ENCODE peak calls at places on chromosome 9, in ten cellular contexts. Y is HEK293T; P is NCI-H1930; M is stimulated activated CD8-positive, alpha-beta memory T cell treated with anti-CD3 and anti-CD28 coated beads, Interleukin-2, amount 100 ng/mL, for 48 hours; Q is type B pancreatic cell; N is Calu3; E is posterior vena cava; W is ACHN; J is iris pigment epithelial cell; S is T-helper 17 cell. G is an unnamed sample.

GRCh38 chr9:69895659-69896058 is 75.0 kb downstream of the CFAP95 start:
- DNase-seq in N (no peak), J (no peak), W (peak; percentile 52), M (no peak), Q (no peak), P (no peak), S (no peak), Y (no peak), E (no peak), G (no peak)

GRCh38 chr9:108606408-108606807 is 249.4 kb downstream of the ACTL7B start:
- DNase-seq in Q (no peak), S (no peak), N (no peak), W (no peak), E (no peak), M (no peak), Y (no peak), P (no peak), J (no peak), G (no peak)

GRCh38 chr9:34547960-34548603 is 25.3 kb upstream of the ENHO start:
- DNase-seq in M (no peak), S (peak; percentile 17), Q (no peak), E (peak; percentile 93), W (peak; percentile 37), P (peak; percentile 52), N (peak; percentile 71), J (peak; percentile 53), Y (peak; percentile 81), G (peak; percentile 88)

GRCh38 chr9:114847492-114848417 is 41.9 kb upstream of the TNFSF15 start:
- DNase-seq in J (no peak), Y (no peak), W (no peak), P (no peak), Q (no peak), N (no peak), M (no peak), E (no peak), S (no peak), G (no peak)

GRCh38 chr9:33446507-33447403 is 638 bp downstream of the AQP3 start:
- DNase-seq in S (peak; percentile 46), N (peak; percentile 44), Q (no peak), W (peak; percentile 44), J (peak; percentile 59), E (no peak), P (no peak), M (peak; percentile 43), Y (peak; percentile 37), G (no peak)

GRCh38 chr9:111450114-111450513 is 34.1 kb downstream of the ECPAS start:
- DNase-seq in W (no peak), Y (no peak), S (no peak), E (no peak), J (peak; percentile 59), P (no peak), N (no peak), M (no peak), Q (no peak), G (no peak)

GRCh38 chr9:16138961-16139441 is 586.2 kb downstream of the CCDC171 start:
- DNase-seq in S (no peak), P (no peak), W (no peak), E (peak; percentile 92), Q (no peak), Y (no peak), J (peak; percentile 88), N (no peak), M (no peak), G (no peak)

GRCh38 chr9:127968046-127968445 is 12.7 kb downstream of the EEIG1 start:
- DNase-seq in S (no peak), P (no peak), E (no peak), J (peak; percentile 47), Y (no peak), Q (no peak), W (peak; percentile 58), M (no peak), N (peak; percentile 78), G (no peak)

GRCh38 chr9:104808030-104808614 is 44.2 kb downstream of the NIPSNAP3B start:
- DNase-seq in Y (no peak), Q (no peak), P (peak; percentile 4), W (peak; percentile 18), N (peak; percentile 8), J (peak; percentile 73), S (no peak), M (no peak), E (no peak), G (no peak)

GRCh38 chr9:127293767-127294166 is 29.2 kb downstream of the GARNL3 start:
- DNase-seq in Y (no peak), N (no peak), W (no peak), P (no peak), Q (no peak), S (no peak), E (no peak), J (no peak), M (no peak), G (no peak)

GRCh38 chr9:85014292-85014691 is 344.8 kb downstream of the NTRK2 start:
- DNase-seq in M (no peak), S (no peak), Q (no peak), J (no peak), P (no peak), N (no peak), W (no peak), E (no peak), Y (no peak), G (no peak)